ENCODE peak calls at places on chromosomes 2 and 18, in ten cellular contexts. One of them, this sample, is unnamed.

GRCh38 chr2:104545055-104545454 is 308.9 kb upstream of the POU3F3 start:
- DNase-seq in cardiac septum: no peak
- DNase-seq in HL-60: no peak
- DNase-seq in ovary: no peak
- DNase-seq in stimulated activated CD4-positive, alpha-beta T cell treated with anti-CD3 and anti-CD28 coated beads, Interleukin-12 subunit alpha, Interleukin-12 subunit beta, amount 100 ng/mL, for 24 hours: no peak
- DNase-seq in BE2C: no peak
- DNase-seq in T-helper 1 cell: no peak
- DNase-seq in KG1: no peak
- DNase-seq in H54: no peak
- DNase-seq in AG08396: no peak
- DNase-seq in this sample: no peak

GRCh38 chr18:10745971-10746370 is 220.1 kb downstream of the NAPG start:
- DNase-seq in cardiac septum: no peak
- DNase-seq in HL-60: no peak
- DNase-seq in ovary: no peak
- DNase-seq in stimulated activated CD4-positive, alpha-beta T cell treated with anti-CD3 and anti-CD28 coated beads, Interleukin-12 subunit alpha, Interleukin-12 subunit beta, amount 100 ng/mL, for 24 hours: no peak
- DNase-seq in BE2C: no peak
- DNase-seq in T-helper 1 cell: no peak
- DNase-seq in KG1: no peak
- DNase-seq in H54: no peak
- DNase-seq in AG08396: no peak
- DNase-seq in this sample: no peak

GRCh38 chr2:236928353-236929153 is 157.1 kb upstream of the COPS8 start:
- DNase-seq in cardiac septum: peak; percentile 64
- DNase-seq in HL-60: no peak
- DNase-seq in ovary: no peak
- DNase-seq in stimulated activated CD4-positive, alpha-beta T cell treated with anti-CD3 and anti-CD28 coated beads, Interleukin-12 subunit alpha, Interleukin-12 subunit beta, amount 100 ng/mL, for 24 hours: no peak
- DNase-seq in BE2C: no peak
- DNase-seq in T-helper 1 cell: no peak
- DNase-seq in KG1: no peak
- DNase-seq in H54: no peak
- DNase-seq in AG08396: no peak
- DNase-seq in this sample: no peak

GRCh38 chr2:176682278-176682677 is 413.0 kb downstream of the MTX2 start:
- DNase-seq in cardiac septum: no peak
- DNase-seq in HL-60: no peak
- DNase-seq in ovary: no peak
- DNase-seq in stimulated activated CD4-positive, alpha-beta T cell treated with anti-CD3 and anti-CD28 coated beads, Interleukin-12 subunit alpha, Interleukin-12 subunit beta, amount 100 ng/mL, for 24 hours: no peak
- DNase-seq in BE2C: no peak
- DNase-seq in T-helper 1 cell: no peak
- DNase-seq in KG1: no peak
- DNase-seq in H54: no peak
- DNase-seq in AG08396: no peak
- DNase-seq in this sample: no peak

GRCh38 chr2:119174993-119175347 is 16.4 kb upstream of the C1QL2 start:
- DNase-seq in cardiac septum: no peak
- DNase-seq in HL-60: no peak
- DNase-seq in ovary: no peak
- DNase-seq in stimulated activated CD4-positive, alpha-beta T cell treated with anti-CD3 and anti-CD28 coated beads, Interleukin-12 subunit alpha, Interleukin-12 subunit beta, amount 100 ng/mL, for 24 hours: no peak
- DNase-seq in BE2C: no peak
- DNase-seq in T-helper 1 cell: no peak
- DNase-seq in KG1: no peak
- DNase-seq in H54: peak; percentile 61
- DNase-seq in AG08396: no peak
- DNase-seq in this sample: no peak

GRCh38 chr2:63503818-63504217 is 84.5 kb downstream of the WDPCP start:
- DNase-seq in cardiac septum: no peak
- DNase-seq in HL-60: no peak
- DNase-seq in ovary: no peak
- DNase-seq in stimulated activated CD4-positive, alpha-beta T cell treated with anti-CD3 and anti-CD28 coated beads, Interleukin-12 subunit alpha, Interleukin-12 subunit beta, amount 100 ng/mL, for 24 hours: no peak
- DNase-seq in BE2C: no peak
- DNase-seq in T-helper 1 cell: no peak
- DNase-seq in KG1: no peak
- DNase-seq in H54: no peak
- DNase-seq in AG08396: no peak
- DNase-seq in this sample: no peak

GRCh38 chr2:153287109-153287801 is 191.3 kb downstream of the RPRM start:
- DNase-seq in cardiac septum: no peak
- DNase-seq in HL-60: no peak
- DNase-seq in ovary: no peak
- DNase-seq in stimulated activated CD4-positive, alpha-beta T cell treated with anti-CD3 and anti-CD28 coated beads, Interleukin-12 subunit alpha, Interleukin-12 subunit beta, amount 100 ng/mL, for 24 hours: no peak
- DNase-seq in BE2C: peak; percentile 40
- DNase-seq in T-helper 1 cell: no peak
- DNase-seq in KG1: no peak
- DNase-seq in H54: no peak
- DNase-seq in AG08396: no peak
- DNase-seq in this sample: no peak

GRCh38 chr2:38602136-38602731 is 494 bp downstream of the HNRNPLL start:
- DNase-seq in cardiac septum: peak; percentile 78
- DNase-seq in HL-60: peak; percentile 42
- DNase-seq in ovary: peak; percentile 71
- DNase-seq in stimulated activated CD4-positive, alpha-beta T cell treated with anti-CD3 and anti-CD28 coated beads, Interleukin-12 subunit alpha, Interleukin-12 subunit beta, amount 100 ng/mL, for 24 hours: no peak
- DNase-seq in BE2C: peak; percentile 44
- DNase-seq in T-helper 1 cell: peak; percentile 35
- DNase-seq in KG1: peak; percentile 22
- DNase-seq in H54: no peak
- DNase-seq in AG08396: no peak
- DNase-seq in this sample: no peak

GRCh38 chr2:65331361-65331760 is 101.0 kb downstream of the SPRED2 start:
- DNase-seq in cardiac septum: no peak
- DNase-seq in HL-60: no peak
- DNase-seq in ovary: no peak
- DNase-seq in stimulated activated CD4-positive, alpha-beta T cell treated with anti-CD3 and anti-CD28 coated beads, Interleukin-12 subunit alpha, Interleukin-12 subunit beta, amount 100 ng/mL, for 24 hours: no peak
- DNase-seq in BE2C: no peak
- DNase-seq in T-helper 1 cell: no peak
- DNase-seq in KG1: no peak
- DNase-seq in H54: no peak
- DNase-seq in AG08396: no peak
- DNase-seq in this sample: no peak

GRCh38 chr18:48736316-48736715 is 197.5 kb downstream of the CTIF start:
- DNase-seq in cardiac septum: no peak
- DNase-seq in HL-60: no peak
- DNase-seq in ovary: no peak
- DNase-seq in stimulated activated CD4-positive, alpha-beta T cell treated with anti-CD3 and anti-CD28 coated beads, Interleukin-12 subunit alpha, Interleukin-12 subunit beta, amount 100 ng/mL, for 24 hours: no peak
- DNase-seq in BE2C: no peak
- DNase-seq in T-helper 1 cell: no peak
- DNase-seq in KG1: no peak
- DNase-seq in H54: no peak
- DNase-seq in AG08396: no peak
- DNase-seq in this sample: no peak

GRCh38 chr2:86807462-86808275 is 17.0 kb upstream of the CD8A start:
- DNase-seq in cardiac septum: no peak
- DNase-seq in HL-60: no peak
- DNase-seq in ovary: peak; percentile 46
- DNase-seq in stimulated activated CD4-positive, alpha-beta T cell treated with anti-CD3 and anti-CD28 coated beads, Interleukin-12 subunit alpha, Interleukin-12 subunit beta, amount 100 ng/mL, for 24 hours: no peak
- DNase-seq in BE2C: peak; percentile 24
- DNase-seq in T-helper 1 cell: no peak
- DNase-seq in KG1: no peak
- DNase-seq in H54: no peak
- DNase-seq in AG08396: no peak
- DNase-seq in this sample: peak; percentile 4